ENCODE peak calls at places on chromosomes 5 and 9, in four cellular contexts. V is SK-MEL-5, Y is fibroblast of villous mesenchyme, C is HTR-8/SVneo. N is an unnamed sample.

GRCh38 chr9:33143241-33143642 is 23.9 kb downstream of the B4GALT1 start:
- DNase-seq in V (no peak), Y (peak), C (no peak), N (no peak)

GRCh38 chr9:126401107-126401506 is 74.5 kb downstream of the MVB12B start:
- DNase-seq in V (no peak), Y (no peak), C (no peak), N (no peak)

GRCh38 chr5:172715931-172716682 is 54.9 kb downstream of the DUSP1 start:
- DNase-seq in V (no peak), Y (no peak), C (no peak), N (no peak)

GRCh38 chr5:54996476-54996875 is 11.1 kb upstream of the ESM1 start:
- DNase-seq in V (no peak), Y (no peak), C (no peak), N (no peak)

GRCh38 chr5:56606202-56606601 is 209.1 kb upstream of the MAP3K1 start:
- DNase-seq in V (no peak), Y (no peak), C (no peak), N (no peak)

GRCh38 chr5:171537463-171537862 is 118.0 kb downstream of the FGF18 start:
- DNase-seq in V (no peak), Y (peak), C (no peak), N (no peak)

GRCh38 chr9:38227656-38228055 is 158.6 kb upstream of the SHB start:
- DNase-seq in V (no peak), Y (peak), C (no peak), N (no peak)

GRCh38 chr9:35489313-35490154 is at the start of gene RUSC2:
- DNase-seq in V (peak), Y (peak), C (peak), N (peak)

GRCh38 chr9:19127881-19128719 is 808 bp upstream of the PLIN2 start:
- DNase-seq in V (peak), Y (peak), C (no peak), N (no peak)

GRCh38 chr9:6852243-6852963 is 94.6 kb downstream of the KDM4C start:
- DNase-seq in V (peak), Y (peak), C (peak), N (no peak)

N was measured in ureter.